ENCODE peak calls at places on chromosome X, in six cellular contexts. Y, T, H, D, I and C are unnamed samples.
A peak's percentile ranks its signal among the peaks of the same experiment; 100 is the strongest.

GRCh38 chrX:20218809-20219505 is 47.8 kb downstream of the RPS6KA3 start:
- DNase-seq in D (no peak), T (no peak), I (no peak), H (peak; percentile 30), Y (no peak), C (peak; percentile 18)

GRCh38 chrX:118347131-118347530 is 1.2 kb downstream of the WDR44 start:
- DNase-seq in D (no peak), Y (no peak), H (peak; percentile 56), I (no peak), T (no peak), C (peak; percentile 37)

GRCh38 chrX:40154853-40155616 is 57.3 kb upstream of the BCOR start:
- DNase-seq in T (peak; percentile 94), Y (peak; percentile 73), H (peak; percentile 75), I (no peak), D (peak; percentile 77), C (peak; percentile 48)

GRCh38 chrX:40201486-40201885 is 103.7 kb upstream of the BCOR start:
- DNase-seq in T (no peak), Y (no peak), H (no peak), I (no peak), D (no peak), C (no peak)

GRCh38 chrX:9707306-9708015 is 58.2 kb downstream of the GPR143 start:
- DNase-seq in D (no peak), I (no peak), H (no peak), Y (no peak), T (peak; percentile 44), C (no peak)

GRCh38 chrX:39896951-39897740 is 200.6 kb downstream of the BCOR start:
- DNase-seq in T (peak; percentile 88), I (no peak), H (peak; percentile 75), D (no peak), Y (no peak), C (no peak)

GRCh38 chrX:40179333-40179732 is 81.6 kb upstream of the BCOR start:
- DNase-seq in Y (no peak), T (no peak), H (no peak), I (no peak), D (no peak), C (no peak)

GRCh38 chrX:136030357-136031225 is 45.4 kb downstream of the SLC9A6 start:
- DNase-seq in Y (peak; percentile 46), D (peak; percentile 65), T (no peak), I (no peak), H (peak; percentile 62), C (peak; percentile 2)

GRCh38 chrX:140664939-140665338 is 44.6 kb upstream of the LINC00632 start:
- DNase-seq in D (no peak), T (no peak), Y (no peak), I (no peak), H (peak; percentile 41), C (no peak)

GRCh38 chrX:38804481-38805293 is 3.4 kb downstream of the MID1IP1 start:
- DNase-seq in T (peak; percentile 39), D (peak; percentile 55), H (peak; percentile 42), I (no peak), Y (peak; percentile 41), C (peak; percentile 21)

GRCh38 chrX:137427813-137428212 is 138.1 kb upstream of the ZIC3 start:
- DNase-seq in H (peak; percentile 7), Y (no peak), I (no peak), T (peak; percentile 74), D (no peak), C (no peak)

GRCh38 chrX:21873063-21873785 is 17.4 kb downstream of the YY2 start:
- DNase-seq in T (no peak), H (peak; percentile 25), I (no peak), D (no peak), Y (no peak), C (no peak)

GRCh38 chrX:79365591-79365990 is 1.5 kb downstream of the ITM2A start:
- DNase-seq in I (no peak), H (no peak), T (no peak), Y (no peak), D (no peak), C (no peak)

GRCh38 chrX:79369871-79370270 is 2.7 kb upstream of the ITM2A start:
- DNase-seq in I (no peak), T (no peak), Y (no peak), H (no peak), D (no peak), C (no peak)

GRCh38 chrX:79366556-79366887 is 612 bp downstream of the ITM2A start:
- DNase-seq in T (no peak), I (no peak), H (no peak), Y (no peak), D (no peak), C (no peak)

GRCh38 chrX:79367907-79368306 is 773 bp upstream of the ITM2A start:
- DNase-seq in D (no peak), I (peak; percentile 7), T (no peak), H (no peak), Y (no peak), C (no peak)

GRCh38 chrX:79366888-79367749 is at the start of gene ITM2A:
- DNase-seq in Y (peak; percentile 29), T (peak; percentile 38), H (peak; percentile 19), I (peak; percentile 71), D (peak; percentile 75), C (peak; percentile 18)
- H3K4me3 ChIP-seq in Y (peak within 1 kb of the TSS; percentile 56), T (peak within 1 kb of the TSS; percentile 55), H (peak within 1 kb of the TSS; percentile 30), I (peak within 1 kb of the TSS; percentile 84), D (peak within 1 kb of the TSS; percentile 55), C (peak within 1 kb of the TSS; percentile 53)

DNA sequence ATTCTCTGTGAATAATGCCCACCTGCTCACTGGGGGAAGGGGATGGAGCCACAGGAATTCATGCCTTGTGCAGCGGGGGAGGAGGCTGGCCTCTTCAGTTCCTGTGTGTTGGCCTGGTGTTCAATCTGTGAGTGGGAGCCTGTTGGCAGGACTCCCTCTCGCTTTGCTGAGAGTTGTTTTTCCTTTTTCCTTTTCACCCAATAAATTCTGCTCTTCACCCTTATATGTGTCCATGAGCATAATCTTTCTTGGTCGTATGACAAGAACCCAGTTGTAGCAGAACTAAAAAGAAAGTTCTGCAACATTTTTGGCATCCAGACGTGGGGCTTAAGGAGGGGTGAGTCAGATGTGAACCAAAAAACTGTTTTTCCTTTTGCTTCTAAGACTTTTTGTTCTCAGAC is 235.2 kb upstream of the HDX start:
- DNase-seq in I (no peak), Y (no peak), T (no peak), D (no peak), H (no peak), C (no peak)
- H3K27me3 ChIP-seq in I (no peaks in the 10 kb centered on the region), Y (peaks cover 5% of the 10 kb centered on the region), T (no peaks in the 10 kb centered on the region), D (no peaks in the 10 kb centered on the region), H (no peaks in the 10 kb centered on the region), C (no peaks in the 10 kb centered on the region)

GRCh38 chrX:103250977-103251376 is 4.0 kb downstream of the TCEAL8 start:
- DNase-seq in D (no peak), Y (no peak), I (no peak), H (no peak), T (no peak), C (no peak)

GRCh38 chrX:103256651-103257050 is 1.7 kb upstream of the TCEAL8 start:
- DNase-seq in I (no peak), D (no peak), H (no peak), T (no peak), Y (no peak), C (no peak)

GRCh38 chrX:103254921-103255455 is at the start of gene TCEAL8:
- DNase-seq in H (peak; percentile 80), Y (peak; percentile 71), T (peak; percentile 49), I (peak; percentile 54), D (peak; percentile 91), C (peak; percentile 84)

GRCh38 chrX:103254171-103254824 is 657 bp downstream of the TCEAL8 start:
- DNase-seq in I (peak; percentile 10), D (peak; percentile 75), Y (peak; percentile 26), T (peak; percentile 56), H (peak; percentile 43), C (peak; percentile 41)

DNA sequence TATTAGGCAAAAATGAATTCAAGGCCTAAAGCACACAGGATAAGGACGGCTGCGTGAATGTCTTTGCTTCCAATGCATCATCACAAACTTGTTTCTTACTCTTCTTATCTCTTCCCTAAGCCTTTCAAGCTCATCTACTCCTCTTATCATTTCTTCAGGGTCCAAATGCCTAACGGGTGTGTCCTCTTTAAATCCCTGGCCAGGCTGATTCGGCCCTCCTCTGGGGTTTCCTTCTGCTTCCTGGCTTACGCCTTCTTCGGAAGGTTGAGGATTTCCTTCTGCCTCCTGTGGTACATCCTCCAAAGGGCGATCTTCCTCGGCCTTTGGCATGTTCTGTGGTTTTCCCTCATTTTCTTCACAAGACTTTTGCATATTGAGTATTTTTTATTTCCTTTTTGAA is 1.3 kb downstream of the TCEAL8 start:
- DNase-seq in I (no peak), T (no peak), H (peak; percentile 23), D (no peak), Y (no peak), C (peak; percentile 1)
- H3K4me3 ChIP-seq in I (peak overlapping the region; percentile 83), T (peak overlapping the region; percentile 48), H (peak overlapping the region; percentile 85), D (peak overlapping the region; percentile 67), Y (peak overlapping the region; percentile 65), C (no peak overlapping the region)

DNA sequence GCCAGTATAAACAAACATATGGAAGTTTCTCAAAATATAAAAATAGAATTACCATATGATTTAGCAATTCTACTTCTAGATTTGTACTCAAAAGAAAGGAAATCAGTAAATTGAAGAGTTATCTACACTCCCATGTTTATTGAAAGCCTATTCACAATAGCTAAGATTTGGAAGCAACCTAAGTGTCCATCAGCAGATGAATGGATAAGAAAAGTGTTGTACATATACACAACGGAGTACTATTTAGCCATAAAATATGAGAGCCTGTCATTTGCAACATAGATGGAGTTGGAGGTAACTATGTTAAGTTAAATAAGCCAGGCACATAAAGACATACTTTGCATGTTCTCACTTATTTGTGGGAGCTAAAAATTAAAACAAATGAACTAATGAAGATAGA is 257.8 kb downstream of the TEX13C start:
- DNase-seq in I (no peak), T (no peak), H (no peak), Y (no peak), D (no peak), C (no peak)
- H3K27me3 ChIP-seq in I (no peaks in the 10 kb centered on the region), T (no peaks in the 10 kb centered on the region), H (no peaks in the 10 kb centered on the region), Y (no peaks in the 10 kb centered on the region), D (no peaks in the 10 kb centered on the region), C (no peaks in the 10 kb centered on the region)

GRCh38 chrX:153819398-153820083 is 10.8 kb downstream of the PDZD4 start:
- DNase-seq in T (peak; percentile 74), I (no peak), H (no peak), Y (peak; percentile 11), D (no peak), C (no peak)
- H3K4me3 ChIP-seq in T (peak overlapping the region; percentile 37), I (no peak overlapping the region), H (peak overlapping the region; percentile 25), Y (peak overlapping the region; percentile 62), D (peak overlapping the region; percentile 27), C (no peak overlapping the region)

DNA sequence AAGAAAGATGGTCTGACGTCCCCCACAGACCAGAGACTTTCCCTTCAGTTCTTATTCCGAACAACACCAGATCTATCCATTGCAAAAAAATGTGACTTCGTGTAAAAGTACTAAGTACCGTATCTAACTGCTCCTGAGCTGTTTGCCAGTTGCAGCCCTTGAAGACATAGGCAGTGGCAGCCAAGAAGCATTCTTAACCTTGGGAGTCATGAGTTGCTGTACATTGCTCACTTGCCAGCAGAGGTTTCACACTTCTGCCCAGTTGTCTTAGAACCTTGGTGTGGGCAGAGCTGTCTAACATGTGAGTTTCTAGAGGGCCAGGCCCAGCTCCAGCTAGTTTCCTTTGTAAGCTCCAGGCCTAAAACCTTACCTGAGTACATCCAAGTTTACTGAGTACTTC is 10.5 kb upstream of the CHRDL1 start:
- DNase-seq in T (no peak), Y (no peak), I (no peak), H (no peak), D (no peak), C (no peak)
- H3K27me3 ChIP-seq in T (no peaks in the 10 kb centered on the region), Y (peaks cover 13% of the 10 kb centered on the region), I (no peaks in the 10 kb centered on the region), H (peaks cover 25% of the 10 kb centered on the region), D (no peaks in the 10 kb centered on the region), C (no peaks in the 10 kb centered on the region)

GRCh38 chrX:133792198-133792953 is 193.0 kb downstream of the GPC3 start:
- DNase-seq in Y (peak; percentile 30), D (peak; percentile 74), T (peak; percentile 74), H (peak; percentile 80), I (peak; percentile 59), C (peak; percentile 62)
- H3K4me3 ChIP-seq in Y (peak overlapping the region; percentile 26), D (no peak overlapping the region), T (no peak overlapping the region), H (no peak overlapping the region), I (no peak overlapping the region), C (no peak overlapping the region)